ENCODE peak calls at places on chromosomes 3 and 15, in four cellular contexts. R is epithelial cell of esophagus, X is PC-3, U is mesendoderm. O is an unnamed sample.

GRCh38 chr15:58770519-58770856 is 614 bp upstream of the MINDY2 start:
- DNase-seq in R (peak; percentile 44), U (no peak), X (peak; percentile 61), O (peak; percentile 84)

GRCh38 chr3:57064615-57065014 is 4.2 kb downstream of the SPATA12 start:
- DNase-seq in X (no peak), U (no peak), R (no peak), O (no peak)

GRCh38 chr15:66004618-66005262 is 135.4 kb downstream of the RAB11A start:
- DNase-seq in X (peak; percentile 43), R (peak; percentile 50), U (peak; percentile 48), O (peak; percentile 66)

GRCh38 chr15:79811406-79812405 is 85.1 kb downstream of the MTHFS start:
- DNase-seq in X (no peak), R (peak; percentile 78), U (no peak), O (peak; percentile 38)

GRCh38 chr15:58988011-58988785 is 735 bp downstream of the RNF111 start:
- DNase-seq in R (peak; percentile 61), X (peak; percentile 27), U (peak; percentile 81), O (peak; percentile 75)

GRCh38 chr3:69082805-69083204 is 1.9 kb upstream of the ARL6IP5 start:
- DNase-seq in R (peak; percentile 61), X (no peak), U (no peak), O (peak; percentile 81)

GRCh38 chr15:31157644-31158069 is 56.1 kb upstream of the TRPM1 start:
- DNase-seq in X (no peak), R (no peak), U (no peak), O (no peak)

GRCh38 chr3:42763023-42763422 is 10.0 kb downstream of the CCDC13 start:
- DNase-seq in U (no peak), R (no peak), X (no peak), O (no peak)

GRCh38 chr15:95446854-95447253 is 883.6 kb upstream of the NR2F2 start:
- DNase-seq in R (no peak), U (no peak), X (no peak), O (no peak)

GRCh38 chr3:178083906-178084823 is 452.1 kb upstream of the KCNMB2 start:
- DNase-seq in R (peak; percentile 19), U (peak; percentile 86), X (peak; percentile 54), O (peak; percentile 34)

GRCh38 chr3:132196113-132196512 is 121.1 kb upstream of the ACP3 start:
- DNase-seq in R (peak; percentile 46), X (no peak), U (no peak), O (peak; percentile 69)

GRCh38 chr15:101115887-101116680 is 135.8 kb downstream of the CHSY1 start:
- DNase-seq in U (no peak), R (no peak), X (no peak), O (peak; percentile 63)

GRCh38 chr3:41888368-41889076 is 73.4 kb downstream of the ULK4 start:
- DNase-seq in R (peak; percentile 5), U (peak; percentile 48), X (peak; percentile 49), O (no peak)

GRCh38 chr3:53243165-53243564 is 12.7 kb downstream of the TKT start:
- DNase-seq in R (peak; percentile 37), X (no peak), U (peak; percentile 70), O (peak; percentile 96)

GRCh38 chr15:43439268-43439667 is 53.7 kb downstream of the TP53BP1 start:
- DNase-seq in U (peak; percentile 27), R (no peak), X (no peak), O (no peak)

GRCh38 chr15:40336129-40337122 is 4.3 kb downstream of the CCDC9B start:
- DNase-seq in U (no peak), X (no peak), R (no peak), O (no peak)

GRCh38 chr15:66955871-66956585 is 109.4 kb upstream of the SMAD3 start:
- DNase-seq in R (peak; percentile 96), X (peak; percentile 90), U (peak; percentile 52), O (peak; percentile 43)

GRCh38 chr15:50906954-50907865 is 1.3 kb upstream of the AP4E1 start:
- DNase-seq in X (peak; percentile 50), R (peak; percentile 44), U (no peak), O (no peak)

GRCh38 chr3:186940965-186941364 is 10.6 kb downstream of the ST6GAL1 start:
- DNase-seq in R (no peak), U (peak; percentile 23), X (no peak), O (no peak)

GRCh38 chr3:67531149-67532101 is 123.0 kb downstream of the SUCLG2 start:
- DNase-seq in U (no peak), X (peak; percentile 22), R (no peak), O (no peak)

GRCh38 chr3:105899528-105899927 is 30.7 kb upstream of the CBLB start:
- DNase-seq in X (peak; percentile 62), U (peak; percentile 75), R (peak; percentile 72), O (peak; percentile 61)

GRCh38 chr3:146421814-146422748 is 47.3 kb downstream of the PLSCR2 start:
- DNase-seq in X (peak; percentile 94), U (no peak), R (peak; percentile 85), O (peak; percentile 89)

GRCh38 chr15:89088605-89089315 is 504 bp downstream of the ABHD2 start:
- DNase-seq in X (no peak), U (no peak), R (no peak), O (no peak)

GRCh38 chr3:45464336-45464809 is 76.0 kb downstream of the LARS2 start:
- DNase-seq in X (no peak), U (peak; percentile 83), R (no peak), O (peak; percentile 17)

GRCh38 chr3:5299146-5299545 is 111.6 kb downstream of the EDEM1 start:
- DNase-seq in U (peak; percentile 24), X (no peak), R (no peak), O (no peak)

GRCh38 chr3:59381282-59381681 is 331.5 kb upstream of the CFAP20DC start:
- DNase-seq in X (no peak), U (no peak), R (peak; percentile 18), O (no peak)

GRCh38 chr3:180679178-180680096 is at the start of gene CCDC39:
- DNase-seq in U (peak; percentile 93), X (peak; percentile 88), R (peak; percentile 81), O (peak; percentile 81)

GRCh38 chr15:41921167-41921566 is 27.3 kb upstream of the SPTBN5 start:
- DNase-seq in R (no peak), U (no peak), X (no peak), O (no peak)

GRCh38 chr3:40741729-40742128 is 217.0 kb downstream of the ZNF621 start:
- DNase-seq in U (no peak), R (no peak), X (no peak), O (no peak)

GRCh38 chr3:11591401-11592266 is 52.1 kb downstream of the VGLL4 start:
- DNase-seq in U (peak; percentile 98), X (peak; percentile 50), R (peak; percentile 54), O (peak; percentile 80)

GRCh38 chr3:118980832-118981231 is 53.8 kb downstream of the IGSF11 start:
- DNase-seq in X (no peak), U (no peak), R (no peak), O (no peak)

GRCh38 chr3:118981494-118982134 is 53.0 kb downstream of the IGSF11 start:
- DNase-seq in X (no peak), U (no peak), R (no peak), O (no peak)

GRCh38 chr3:118977671-118978392 is 56.8 kb downstream of the IGSF11 start:
- DNase-seq in R (no peak), X (no peak), U (no peak), O (no peak)

GRCh38 chr3:118977118-118977517 is 57.5 kb downstream of the IGSF11 start:
- DNase-seq in X (no peak), R (no peak), U (no peak), O (no peak)

GRCh38 chr3:118978393-118978758 is 56.3 kb downstream of the IGSF11 start:
- DNase-seq in R (no peak), U (no peak), X (no peak), O (no peak)
- H3K4me3 ChIP-seq in R (no peak overlapping the region), U (no peak overlapping the region), X (no peak overlapping the region), O (no peak overlapping the region)

GRCh38 chr3:32973982-32974381 is 22.5 kb downstream of the CCR4 start:
- DNase-seq in R (peak; percentile 33), U (no peak), X (no peak), O (peak; percentile 20)
- H3K4me3 ChIP-seq in R (no peak overlapping the region), U (no peak overlapping the region), X (no peak overlapping the region), O (no peak overlapping the region)

DNA sequence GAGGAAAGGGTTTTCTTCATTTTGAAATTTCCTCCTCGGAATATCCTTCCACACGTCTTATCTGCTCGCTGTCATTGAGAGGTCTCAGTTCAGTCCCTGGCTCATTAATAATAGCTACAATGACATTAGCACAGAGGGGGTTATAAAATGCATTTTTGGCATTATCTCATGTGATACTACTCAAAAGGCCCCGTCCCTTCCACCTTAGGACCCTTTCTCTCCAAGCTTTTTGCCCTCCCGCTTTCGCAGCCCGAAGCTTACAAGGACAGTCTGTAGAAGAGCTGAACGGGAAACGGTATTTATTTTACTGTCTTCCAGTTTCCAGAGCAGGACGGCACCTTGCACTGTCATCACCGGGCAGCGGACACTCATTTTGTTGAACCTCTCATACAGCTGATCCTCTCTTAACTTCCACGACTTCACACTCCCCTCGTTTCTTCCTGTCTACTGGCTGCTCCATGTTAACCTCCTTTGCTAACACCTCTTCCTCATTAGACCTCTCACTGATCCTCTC is 5.6 kb upstream of the PLEKHO2 start:
- DNase-seq in X (no peak), R (no peak), U (no peak), O (no peak)
- H3K4me3 ChIP-seq in X (no peak overlapping the region), R (no peak overlapping the region), U (no peak overlapping the region), O (peak overlapping the region; percentile 18)

GRCh38 chr3:161219495-161219894 is 1.6 kb upstream of the NMD3 start:
- DNase-seq in R (no peak), X (no peak), U (no peak), O (no peak)

GRCh38 chr3:161220850-161221753 is at the start of gene NMD3:
- DNase-seq in X (peak; percentile 98), R (peak; percentile 94), U (peak; percentile 97), O (peak; percentile 89)

GRCh38 chr3:161222662-161223061 is 1.6 kb downstream of the NMD3 start:
- DNase-seq in R (no peak), U (peak; percentile 16), X (peak; percentile 31), O (no peak)

GRCh38 chr3:161221881-161222600 is 930 bp downstream of the NMD3 start:
- DNase-seq in X (peak; percentile 28), R (peak; percentile 34), U (peak; percentile 17), O (peak; percentile 41)

GRCh38 chr3:161224786-161225185 is 3.7 kb downstream of the NMD3 start:
- DNase-seq in X (no peak), U (no peak), R (no peak), O (no peak)
- H3K4me3 ChIP-seq in X (peak overlapping the region; percentile 96), U (no peak overlapping the region), R (no peak overlapping the region), O (no peak overlapping the region)

DNA sequence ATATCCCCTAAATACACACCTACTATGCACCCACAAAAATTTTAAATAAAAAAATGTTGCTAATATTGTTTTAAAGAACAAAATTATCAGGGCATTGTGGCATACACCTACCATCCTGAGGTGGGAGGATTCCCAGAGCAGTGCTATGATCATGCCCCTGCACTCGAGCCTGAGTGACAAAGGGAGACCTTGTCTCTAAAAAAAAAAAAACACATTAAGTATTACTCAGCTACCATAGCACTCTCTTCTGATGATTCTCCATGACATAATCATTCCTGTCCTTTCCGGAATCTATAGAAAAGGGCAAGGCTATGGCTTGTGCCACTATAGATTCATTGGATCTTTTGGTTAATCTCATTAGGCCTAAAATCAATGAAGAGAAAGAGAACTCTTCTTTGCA is 77.4 kb downstream of the ACAP2 start:
- DNase-seq in X (no peak), R (no peak), U (no peak), O (no peak)
- H3K4me3 ChIP-seq in X (no peak overlapping the region), R (no peak overlapping the region), U (no peak overlapping the region), O (no peak overlapping the region)

DNA sequence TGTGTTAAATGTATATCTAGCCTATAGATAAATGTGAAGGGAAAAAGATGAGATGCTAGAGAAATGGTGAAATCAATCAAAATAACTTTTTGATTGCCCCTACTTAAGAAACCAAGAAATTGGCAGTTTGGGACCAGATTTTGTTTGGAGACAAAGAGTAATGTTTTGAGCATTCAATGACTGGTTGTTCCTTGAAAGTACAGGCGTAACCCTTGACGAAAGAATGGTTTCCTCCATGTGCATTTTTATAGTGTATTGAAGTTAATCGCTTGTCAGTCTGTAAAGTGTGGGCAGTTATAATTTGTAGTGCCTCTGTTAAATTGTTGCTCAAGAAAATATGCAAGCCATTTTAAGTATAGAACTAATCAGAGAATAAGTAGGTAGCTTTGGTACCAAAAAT is 1.2 kb downstream of the KIF23 start:
- DNase-seq in R (no peak), U (no peak), X (no peak), O (no peak)
- H3K4me3 ChIP-seq in R (peak overlapping the region; percentile 68), U (peak overlapping the region; percentile 64), X (peak overlapping the region; percentile 95), O (peak overlapping the region; percentile 82)